ENCODE peak calls at places on chromosomes 12 and 14, in ten cellular contexts. F, O, N, M, A, C, W, H, V and Q are unnamed samples.

GRCh38 chr12:5830121-5830520 is 114.9 kb downstream of the ANO2 start:
- DNase-seq in F (no peak), O (no peak), N (no peak), M (no peak), A (no peak), C (no peak), W (no peak), H (no peak), V (no peak), Q (no peak)

GRCh38 chr14:101402936-101403660 is 158.2 kb upstream of the DIO3 start:
- DNase-seq in F (no peak), O (no peak), N (no peak), M (no peak), A (no peak), C (no peak), W (no peak), H (no peak), V (no peak), Q (peak)

GRCh38 chr12:96989916-96990315 is 82.9 kb downstream of the NEDD1 start:
- DNase-seq in F (no peak), O (no peak), N (no peak), M (no peak), A (no peak), C (no peak), W (no peak), H (peak), V (no peak), Q (no peak)

GRCh38 chr14:86055512-86055911 is 525.6 kb downstream of the FLRT2 start:
- DNase-seq in F (no peak), O (no peak), N (no peak), M (no peak), A (no peak), C (peak), W (no peak), H (peak), V (no peak), Q (no peak)

GRCh38 chr12:62803756-62804155 is 131.2 kb downstream of the PPM1H start:
- DNase-seq in F (no peak), O (no peak), N (no peak), M (no peak), A (no peak), C (no peak), W (no peak), H (no peak), V (no peak), Q (no peak)

GRCh38 chr12:6970096-6970527 is 352 bp downstream of the PHB2 start:
- DNase-seq in F (peak), O (no peak), N (no peak), M (no peak), A (peak), C (no peak), W (no peak), H (no peak), V (no peak), Q (peak)

GRCh38 chr12:76187177-76187576 is 102.7 kb upstream of the NAP1L1 start:
- DNase-seq in F (no peak), O (no peak), N (no peak), M (no peak), A (no peak), C (no peak), W (no peak), H (no peak), V (no peak), Q (no peak)

GRCh38 chr14:39219075-39219499 is 14.6 kb upstream of the MIA2 start:
- DNase-seq in F (no peak), O (no peak), N (no peak), M (no peak), A (no peak), C (peak), W (no peak), H (peak), V (no peak), Q (no peak)

GRCh38 chr12:3055712-3056467 is 21.3 kb upstream of the TSPAN9 start:
- DNase-seq in F (no peak), O (no peak), N (peak), M (no peak), A (no peak), C (no peak), W (no peak), H (no peak), V (no peak), Q (no peak)

GRCh38 chr12:9750276-9751203 is 10.2 kb downstream of the CD69 start:
- DNase-seq in F (peak), O (peak), N (no peak), M (no peak), A (no peak), C (peak), W (no peak), H (peak), V (peak), Q (peak)

GRCh38 chr12:100026241-100026640 is 41.5 kb upstream of the ANKS1B start:
- DNase-seq in F (no peak), O (peak), N (no peak), M (no peak), A (no peak), C (peak), W (no peak), H (peak), V (no peak), Q (no peak)

DNA sequence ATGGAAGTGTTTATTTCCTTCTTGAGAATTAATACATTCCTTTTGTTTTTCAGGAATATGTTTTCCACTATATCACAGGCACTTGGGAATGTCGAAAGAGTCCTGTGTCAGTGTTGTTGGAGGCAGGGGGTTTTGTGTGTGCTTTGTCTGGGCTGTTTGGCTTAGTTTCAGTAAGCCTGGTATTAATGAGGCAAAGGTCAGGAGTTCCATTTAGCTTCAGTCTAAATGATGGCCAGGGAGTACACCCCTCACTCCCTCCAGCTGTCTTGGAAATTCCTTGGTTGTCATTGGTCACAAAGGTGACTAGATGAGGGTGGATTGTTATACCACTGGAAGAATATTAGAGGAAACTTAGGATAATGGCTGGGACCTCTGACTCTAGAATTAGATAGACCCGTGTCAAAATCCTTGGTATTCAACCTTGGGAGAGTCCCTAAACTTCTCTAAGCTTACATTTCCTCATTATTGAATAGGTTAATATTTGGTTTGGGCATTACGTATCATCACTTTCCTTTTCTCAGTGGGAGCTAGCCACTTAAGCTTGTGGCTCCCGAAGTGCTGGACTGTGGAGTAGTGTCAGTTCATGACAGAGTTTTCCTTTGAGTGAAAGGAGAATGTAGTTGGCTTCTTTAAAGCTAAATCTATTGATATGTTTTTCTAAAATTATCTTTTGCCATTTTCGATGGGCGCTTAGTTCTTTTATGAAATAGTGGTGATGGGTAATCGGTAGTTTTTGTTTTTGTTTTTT is 5.2 kb downstream of the FRS2 start:
- DNase-seq in F (no peak), O (no peak), N (no peak), M (no peak), A (no peak), C (peak), W (no peak), H (peak), V (no peak), Q (no peak)
- H3K4me3 ChIP-seq in F (no peak), O (no peak), N (no peak), M (peak), A (peak), C (no peak), W (peak), H (no peak), V (no peak), Q (peak)

DNA sequence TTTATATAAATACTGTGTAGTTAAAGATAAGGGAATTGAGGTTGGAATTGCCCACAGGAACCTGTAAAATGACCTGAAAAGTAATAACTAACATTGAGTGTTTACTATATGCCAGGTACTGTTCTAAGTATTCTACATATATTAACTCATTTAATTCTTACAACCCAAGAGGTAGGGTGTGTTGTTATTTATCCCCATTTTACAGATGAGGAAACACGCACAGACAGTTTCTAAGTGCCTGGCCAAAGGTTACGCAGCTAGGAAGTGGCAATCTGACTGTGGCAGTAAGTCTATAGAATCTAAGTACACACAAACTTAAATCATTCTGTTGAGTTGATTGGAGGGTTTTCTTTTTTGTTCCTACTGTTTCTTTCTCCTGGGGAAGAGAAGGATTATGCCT is 1.1 kb upstream of the TSPAN31 start:
- DNase-seq in F (no peak), O (no peak), N (no peak), M (no peak), A (no peak), C (no peak), W (no peak), H (no peak), V (no peak), Q (no peak)
- H3K4me3 ChIP-seq in F (peak), O (no peak), N (no peak), M (no peak), A (peak), C (no peak), W (no peak), H (no peak), V (no peak), Q (no peak)

GRCh38 chr12:122827258-122827657 is 8.0 kb upstream of the HIP1R start:
- DNase-seq in F (no peak), O (no peak), N (no peak), M (no peak), A (no peak), C (no peak), W (no peak), H (no peak), V (no peak), Q (no peak)
- H3K4me3 ChIP-seq in F (no peak), O (no peak), N (no peak), M (no peak), A (no peak), C (no peak), W (no peak), H (no peak), V (no peak), Q (no peak)

DNA sequence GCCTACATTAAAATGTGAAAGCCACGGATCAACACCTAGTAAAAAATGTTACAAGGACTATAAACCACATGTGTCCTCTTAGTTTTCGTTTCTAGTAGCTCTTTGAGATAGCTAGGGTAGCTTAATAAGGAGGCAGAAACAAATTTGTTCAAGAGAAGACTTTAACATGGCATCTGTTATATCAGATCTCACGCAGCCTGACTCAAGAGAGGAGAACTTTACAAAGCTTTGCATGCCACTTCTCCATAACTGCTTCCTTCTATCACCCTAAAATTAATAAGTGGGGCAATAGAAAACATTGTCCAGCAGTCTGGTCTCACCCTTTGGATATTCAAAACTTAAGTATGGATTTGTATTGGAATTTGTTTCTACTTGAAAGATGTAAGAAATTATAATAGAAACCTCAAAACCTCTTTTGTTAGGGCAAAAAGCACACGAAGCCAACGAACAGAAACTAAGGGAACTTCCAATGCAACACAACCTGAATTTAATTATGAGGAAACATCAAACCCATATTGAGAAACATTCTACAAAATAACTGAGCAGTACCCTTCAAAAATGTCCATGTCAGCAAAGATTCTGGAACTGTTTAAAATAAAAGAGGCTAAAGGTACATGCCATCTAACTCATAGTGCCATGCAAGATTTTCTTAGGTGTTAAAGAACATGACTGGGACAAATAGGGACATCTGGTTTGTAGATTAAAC is 194.8 kb downstream of the LRIG3 start:
- DNase-seq in F (no peak), O (no peak), N (no peak), M (no peak), A (no peak), C (no peak), W (no peak), H (no peak), V (no peak), Q (no peak)
- H3K4me3 ChIP-seq in F (no peak), O (no peak), N (no peak), M (no peak), A (no peak), C (no peak), W (no peak), H (no peak), V (no peak), Q (no peak)

GRCh38 chr12:26226119-26226518 is 30.7 kb downstream of the SSPN start:
- DNase-seq in F (no peak), O (no peak), N (no peak), M (no peak), A (no peak), C (no peak), W (no peak), H (no peak), V (no peak), Q (no peak)
- H3K4me3 ChIP-seq in F (no peak), O (no peak), N (peak), M (no peak), A (peak), C (no peak), W (peak), H (no peak), V (no peak), Q (peak)

GRCh38 chr12:127077262-127078045 is 1189.5 kb upstream of the TMEM132C start:
- DNase-seq in F (no peak), O (no peak), N (no peak), M (no peak), A (no peak), C (no peak), W (no peak), H (no peak), V (no peak), Q (no peak)

GRCh38 chr12:127078577-127079350 is 1188.2 kb upstream of the TMEM132C start:
- DNase-seq in F (no peak), O (no peak), N (no peak), M (no peak), A (no peak), C (no peak), W (no peak), H (no peak), V (no peak), Q (no peak)

GRCh38 chr12:127081058-127081457 is 1185.9 kb upstream of the TMEM132C start:
- DNase-seq in F (no peak), O (no peak), N (no peak), M (no peak), A (no peak), C (no peak), W (no peak), H (no peak), V (no peak), Q (no peak)

GRCh38 chr12:127079636-127080035 is 1187.3 kb upstream of the TMEM132C start:
- DNase-seq in F (no peak), O (no peak), N (no peak), M (no peak), A (no peak), C (no peak), W (no peak), H (no peak), V (no peak), Q (no peak)

GRCh38 chr12:127083028-127083949 is 1183.7 kb upstream of the TMEM132C start:
- DNase-seq in F (no peak), O (peak), N (no peak), M (no peak), A (no peak), C (peak), W (no peak), H (peak), V (no peak), Q (no peak)
- H3K4me3 ChIP-seq in F (peak), O (peak), N (peak), M (peak), A (peak), C (peak), W (peak), H (peak), V (peak), Q (peak)

GRCh38 chr14:29927596-29928341 is at the start of gene PRKD1:
- DNase-seq in F (no peak), O (no peak), N (peak), M (peak), A (peak), C (peak), W (peak), H (peak), V (no peak), Q (peak)
- H3K4me3 ChIP-seq in F (no peak), O (peak), N (peak), M (peak), A (peak), C (peak), W (peak), H (peak), V (no peak), Q (peak)

GRCh38 chr12:114480309-114481199 is 74.6 kb upstream of the TBX5 start:
- DNase-seq in F (no peak), O (peak), N (no peak), M (no peak), A (no peak), C (peak), W (no peak), H (no peak), V (no peak), Q (no peak)
- H3K4me3 ChIP-seq in F (no peak), O (peak), N (peak), M (peak), A (no peak), C (peak), W (peak), H (peak), V (no peak), Q (no peak)